ENCODE peak calls at places on chromosomes 5 and 9, in five cellular contexts. K, B, O, Q and R are unnamed samples.

GRCh38 chr5:157816682-157817268 is 42.2 kb downstream of the CLINT1 start:
- DNase-seq in K (no peak), B (no peak), O (no peak), Q (no peak), R (no peak)

GRCh38 chr5:151002250-151002649 is 18.1 kb upstream of the GPX3 start:
- DNase-seq in K (no peak), B (no peak), O (no peak), Q (no peak), R (no peak)

GRCh38 chr5:159616967-159617366 is 286.7 kb upstream of the IL12B start:
- DNase-seq in K (no peak), B (no peak), O (no peak), Q (no peak), R (no peak)

GRCh38 chr9:124015661-124016131 is 4.1 kb downstream of the LHX2 start:
- DNase-seq in K (no peak), B (no peak), O (no peak), Q (no peak), R (no peak)

GRCh38 chr9:22425551-22425950 is 21.1 kb upstream of the DMRTA1 start:
- DNase-seq in K (no peak), B (no peak), O (no peak), Q (no peak), R (no peak)

GRCh38 chr9:134545213-134546211 is 96.1 kb upstream of the COL5A1 start:
- DNase-seq in K (no peak), B (no peak), O (no peak), Q (no peak), R (no peak)

GRCh38 chr9:121720992-121721350 is 69.5 kb downstream of the DAB2IP start:
- DNase-seq in K (no peak), B (no peak), O (no peak), Q (no peak), R (no peak)

GRCh38 chr5:132425009-132425937 is 55.8 kb downstream of the SLC22A5 start:
- DNase-seq in K (no peak), B (no peak), O (no peak), Q (no peak), R (peak)

GRCh38 chr5:75507841-75508240 is 3.6 kb downstream of the CERT1 start:
- DNase-seq in K (no peak), B (no peak), O (no peak), Q (no peak), R (no peak)

GRCh38 chr5:145941677-145942130 is 5.3 kb downstream of the SH3RF2 start:
- DNase-seq in K (no peak), B (no peak), O (no peak), Q (no peak), R (no peak)

GRCh38 chr5:4643190-4643589 is 496.9 kb upstream of the ADAMTS16 start:
- DNase-seq in K (no peak), B (no peak), O (no peak), Q (no peak), R (peak)

GRCh38 chr5:126531543-126532120 is 63.4 kb downstream of the ALDH7A1 start:
- DNase-seq in K (no peak), B (no peak), O (no peak), Q (peak), R (no peak)

GRCh38 chr9:5953743-5954707 is 61.4 kb downstream of the RANBP6 start:
- DNase-seq in K (no peak), B (no peak), O (no peak), Q (no peak), R (no peak)

GRCh38 chr5:142977363-142978051 is 207.3 kb downstream of the ARHGAP26 start:
- DNase-seq in K (peak), B (no peak), O (no peak), Q (peak), R (no peak)

GRCh38 chr9:125889122-125889523 is 141.9 kb downstream of the PBX3 start:
- DNase-seq in K (no peak), B (peak), O (peak), Q (no peak), R (no peak)

GRCh38 chr9:122374885-122375420 is 4.1 kb downstream of the PTGS1 start:
- DNase-seq in K (peak), B (peak), O (peak), Q (peak), R (no peak)

GRCh38 chr9:89483592-89484474 is 14.1 kb downstream of the SEMA4D start:
- DNase-seq in K (no peak), B (no peak), O (peak), Q (no peak), R (no peak)

GRCh38 chr5:126872558-126873349 is 95.8 kb downstream of the LMNB1 start:
- DNase-seq in K (no peak), B (peak), O (no peak), Q (no peak), R (peak)

GRCh38 chr5:53430618-53431252 is 49.7 kb upstream of the FST start:
- DNase-seq in K (no peak), B (no peak), O (no peak), Q (no peak), R (no peak)

GRCh38 chr9:114798793-114799427 is 6.9 kb downstream of the TNFSF15 start:
- DNase-seq in K (no peak), B (no peak), O (no peak), Q (no peak), R (no peak)

GRCh38 chr5:120086081-120086480 is 378.0 kb upstream of the PRR16 start:
- DNase-seq in K (no peak), B (no peak), O (no peak), Q (no peak), R (no peak)

GRCh38 chr9:20065076-20065475 is 276.2 kb upstream of the SLC24A2 start:
- DNase-seq in K (no peak), B (no peak), O (no peak), Q (no peak), R (peak)

GRCh38 chr5:24832021-24832420 is 187.2 kb upstream of the CDH10 start:
- DNase-seq in K (no peak), B (no peak), O (no peak), Q (no peak), R (no peak)

GRCh38 chr9:81207651-81208050 is 481.7 kb downstream of the TLE1 start:
- DNase-seq in K (no peak), B (no peak), O (peak), Q (no peak), R (no peak)

GRCh38 chr5:72005676-72006075 is 101.6 kb upstream of the MAP1B start:
- DNase-seq in K (no peak), B (no peak), O (no peak), Q (no peak), R (peak)

GRCh38 chr9:73451003-73451402 is 299.3 kb downstream of the ANXA1 start:
- DNase-seq in K (no peak), B (no peak), O (no peak), Q (no peak), R (no peak)

GRCh38 chr5:125254267-125254666 is 507.8 kb upstream of the ZNF608 start:
- DNase-seq in K (no peak), B (no peak), O (no peak), Q (no peak), R (no peak)

GRCh38 chr9:109224751-109225150 is 57.7 kb upstream of the FRRS1L start:
- DNase-seq in K (no peak), B (no peak), O (no peak), Q (no peak), R (no peak)

GRCh38 chr9:35191105-35191504 is 29.3 kb downstream of the UNC13B start:
- DNase-seq in K (no peak), B (no peak), O (no peak), Q (no peak), R (no peak)

GRCh38 chr5:107466233-107466769 is 204.4 kb downstream of the EFNA5 start:
- DNase-seq in K (no peak), B (no peak), O (no peak), Q (peak), R (no peak)

GRCh38 chr9:90029996-90030395 is 425.2 kb downstream of the GADD45G start:
- DNase-seq in K (no peak), B (no peak), O (no peak), Q (no peak), R (peak)

DNA sequence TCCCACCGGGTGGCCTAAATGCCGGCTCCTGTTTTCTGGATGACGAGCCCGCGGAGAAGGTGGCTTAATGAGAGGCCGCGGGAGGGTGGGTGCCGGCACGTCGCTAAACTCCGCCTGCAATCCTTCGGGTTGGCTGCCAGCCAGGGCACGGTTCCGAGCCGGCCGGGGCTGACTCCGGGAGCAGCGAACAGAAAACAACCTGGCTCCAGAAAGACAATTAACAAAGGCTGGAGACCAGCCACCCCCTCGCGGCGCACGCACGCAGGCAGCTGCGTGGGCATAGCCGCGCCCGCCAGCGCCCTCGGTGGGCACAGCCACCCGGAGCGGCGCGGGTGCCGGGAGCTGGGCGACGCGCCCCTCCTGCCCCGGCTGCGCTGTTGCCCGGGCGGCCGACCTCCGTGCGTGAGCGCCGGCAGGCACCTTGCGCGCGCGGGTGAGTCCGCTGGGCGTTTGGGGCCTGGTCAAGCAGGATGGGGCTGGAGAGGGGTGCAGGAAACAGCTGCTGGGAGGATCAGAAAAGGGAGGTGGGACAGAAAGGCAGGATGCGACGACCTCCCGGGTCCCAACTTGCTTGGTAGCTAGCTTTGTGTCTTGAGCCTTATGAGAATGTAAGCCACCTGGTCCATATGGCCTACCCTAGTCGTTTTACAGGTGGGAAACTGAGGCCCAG is at the start of gene ARHGEF37:
- DNase-seq in K (peak), B (peak), O (peak), Q (peak), R (peak)
- TF ChIP-seq POLR2A in K (peak), B (no peak), O (peak), Q (no peak), R (no peak)

GRCh38 chr5:1936901-1937300 is 54.2 kb upstream of the IRX4 start:
- DNase-seq in K (no peak), B (no peak), O (no peak), Q (no peak), R (no peak)
- TF ChIP-seq CTCF in K (no peak), B (no peak), O (no peak), Q (no peak), R (no peak)

DNA sequence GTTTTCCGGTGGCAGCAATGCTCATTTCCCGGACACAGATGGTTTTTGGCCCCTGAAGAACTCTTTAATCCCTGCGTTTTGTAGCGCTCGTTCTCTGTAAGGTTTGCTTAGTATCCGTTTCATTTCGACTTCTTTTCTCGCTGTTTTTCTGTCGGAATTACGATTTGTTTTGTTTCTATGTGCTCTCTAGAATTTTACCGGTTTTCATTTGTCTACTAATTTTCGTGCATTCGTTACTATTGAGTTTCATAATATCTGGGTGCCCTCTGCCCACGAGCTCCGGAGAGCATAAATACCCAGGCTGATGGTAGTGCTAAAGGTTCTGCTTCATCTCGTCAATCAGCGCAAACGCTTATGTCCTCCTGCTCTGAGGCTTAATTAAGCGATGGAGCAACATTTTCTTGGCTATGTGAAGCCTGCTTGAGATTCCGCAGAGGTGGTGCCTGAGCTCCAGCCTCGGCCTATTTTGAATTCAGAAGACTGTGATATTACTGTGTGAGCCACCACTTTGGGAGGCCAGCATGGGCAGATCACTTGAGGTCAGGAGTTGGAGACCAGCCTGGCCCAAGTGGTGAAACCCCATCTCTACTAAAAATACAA is 44.9 kb downstream of the ANXA2R start:
- DNase-seq in K (no peak), B (no peak), O (no peak), Q (no peak), R (no peak)
- TF ChIP-seq POLR2A in K (no peak), B (no peak), O (no peak), Q (no peak), R (no peak)

GRCh38 chr9:37715260-37715659 is 38.3 kb upstream of the TRMT10B start:
- DNase-seq in K (no peak), B (no peak), O (no peak), Q (no peak), R (peak)
- TF ChIP-seq CTCF in K (no peak), B (no peak), O (no peak), Q (no peak), R (no peak)

DNA sequence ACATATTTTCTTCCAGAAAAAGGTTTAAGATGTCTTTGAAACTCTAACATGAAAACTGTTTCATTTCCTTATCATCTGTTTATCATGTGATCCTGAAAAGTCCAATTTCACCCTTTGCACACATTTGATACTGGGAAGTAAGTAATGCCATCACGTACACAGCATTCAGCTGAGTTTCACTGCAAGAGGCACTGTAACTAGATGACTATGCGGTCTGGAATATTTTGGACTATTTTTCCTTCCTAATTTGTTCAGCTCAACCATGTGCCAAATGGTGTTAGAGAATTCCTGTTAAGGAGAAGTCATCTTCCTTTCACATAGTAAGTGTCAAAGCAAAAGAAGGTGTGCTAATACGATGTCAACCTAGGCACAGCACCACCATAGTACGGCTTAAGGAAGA is 77.6 kb downstream of the GNAQ start:
- DNase-seq in K (no peak), B (no peak), O (no peak), Q (no peak), R (no peak)
- TF ChIP-seq POLR2A in K (no peak), B (no peak), O (no peak), Q (no peak), R (no peak)

DNA sequence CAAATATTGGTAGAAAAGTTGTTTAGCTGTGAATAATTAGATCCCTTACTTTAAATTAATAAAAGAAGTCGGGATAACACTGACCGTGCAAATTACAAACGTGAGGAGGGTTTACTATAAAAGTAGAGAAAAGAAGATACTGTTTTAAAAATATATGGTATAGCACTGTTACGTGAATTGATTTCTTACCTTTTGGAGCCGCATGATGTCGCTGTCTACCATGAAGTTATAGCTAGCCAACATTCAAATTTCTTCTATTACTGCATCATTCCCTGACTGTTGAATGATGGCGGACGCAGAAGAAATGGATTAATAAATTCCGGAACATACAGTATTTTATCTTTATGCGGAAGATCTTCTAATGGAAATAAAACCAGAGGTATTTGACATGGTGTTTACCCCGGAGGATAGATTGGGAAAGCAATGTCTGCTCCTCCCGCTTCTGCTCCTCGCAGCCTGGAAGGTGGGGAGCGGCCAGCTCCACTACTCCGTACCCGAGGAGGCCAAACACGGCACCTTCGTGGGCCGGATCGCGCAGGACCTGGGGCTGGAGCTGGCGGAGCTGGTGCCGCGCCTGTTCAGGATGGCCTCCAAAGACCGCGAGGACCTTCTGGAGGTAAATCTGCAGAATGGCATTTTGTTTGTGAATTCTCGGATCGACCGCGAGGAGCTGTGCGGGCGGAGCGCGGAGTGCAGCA is at the start of gene PCDHA6:
- DNase-seq in K (no peak), B (no peak), O (no peak), Q (no peak), R (no peak)
- TF ChIP-seq CTCF in K (no peak), B (no peak), O (no peak), Q (no peak), R (peak)

GRCh38 chr5:1316588-1316902 is 21.7 kb upstream of the TERT start:
- DNase-seq in K (no peak), B (no peak), O (no peak), Q (no peak), R (no peak)
- TF ChIP-seq POLR2A in K (no peak), B (no peak), O (no peak), Q (no peak), R (no peak)

GRCh38 chr9:34027845-34028574 is 20.7 kb downstream of the UBAP2 start:
- DNase-seq in K (peak), B (no peak), O (peak), Q (no peak), R (no peak)

GRCh38 chr9:34025062-34025461 is 23.6 kb downstream of the UBAP2 start:
- DNase-seq in K (no peak), B (no peak), O (no peak), Q (no peak), R (no peak)

GRCh38 chr9:34025811-34026210 is 22.9 kb downstream of the UBAP2 start:
- DNase-seq in K (no peak), B (no peak), O (peak), Q (no peak), R (no peak)
- TF ChIP-seq CTCF in K (no peak), B (no peak), O (no peak), Q (no peak), R (no peak)

GRCh38 chr9:74908665-74909064 is 20.9 kb upstream of the TRPM6 start:
- DNase-seq in K (no peak), B (no peak), O (no peak), Q (no peak), R (no peak)

DNA sequence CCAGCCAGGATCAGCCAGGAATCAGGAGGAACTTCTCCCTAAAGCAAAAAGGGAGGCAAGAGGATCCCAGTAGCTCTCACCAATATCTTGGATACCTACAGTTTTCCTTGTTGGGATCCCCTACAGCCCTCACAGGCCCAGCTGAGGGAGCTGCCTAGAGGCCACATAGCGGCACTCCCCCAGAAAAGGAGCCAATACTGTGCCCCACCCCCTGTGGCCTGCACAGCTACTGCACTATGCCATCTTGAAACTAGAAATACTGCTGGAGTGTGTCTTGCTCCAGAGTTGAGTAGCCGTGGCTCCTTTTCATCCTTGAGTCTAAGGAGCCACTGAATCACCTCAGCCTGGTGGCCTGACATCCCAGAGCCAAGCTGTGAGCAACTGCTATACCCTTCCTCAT is 22.3 kb upstream of the TRPM6 start:
- DNase-seq in K (no peak), B (no peak), O (no peak), Q (no peak), R (no peak)
- TF ChIP-seq POLR2A in K (no peak), B (no peak), O (no peak), Q (no peak), R (no peak)

GRCh38 chr5:37725185-37725584 is 114.7 kb downstream of the GDNF start:
- DNase-seq in K (no peak), B (no peak), O (no peak), Q (no peak), R (no peak)

GRCh38 chr5:37722236-37723146 is 117.3 kb downstream of the GDNF start:
- DNase-seq in K (no peak), B (no peak), O (no peak), Q (no peak), R (no peak)

GRCh38 chr5:37724395-37725125 is 115.3 kb downstream of the GDNF start:
- DNase-seq in K (no peak), B (no peak), O (no peak), Q (no peak), R (no peak)

GRCh38 chr5:37721447-37721871 is 118.4 kb downstream of the GDNF start:
- DNase-seq in K (no peak), B (no peak), O (no peak), Q (no peak), R (no peak)

DNA sequence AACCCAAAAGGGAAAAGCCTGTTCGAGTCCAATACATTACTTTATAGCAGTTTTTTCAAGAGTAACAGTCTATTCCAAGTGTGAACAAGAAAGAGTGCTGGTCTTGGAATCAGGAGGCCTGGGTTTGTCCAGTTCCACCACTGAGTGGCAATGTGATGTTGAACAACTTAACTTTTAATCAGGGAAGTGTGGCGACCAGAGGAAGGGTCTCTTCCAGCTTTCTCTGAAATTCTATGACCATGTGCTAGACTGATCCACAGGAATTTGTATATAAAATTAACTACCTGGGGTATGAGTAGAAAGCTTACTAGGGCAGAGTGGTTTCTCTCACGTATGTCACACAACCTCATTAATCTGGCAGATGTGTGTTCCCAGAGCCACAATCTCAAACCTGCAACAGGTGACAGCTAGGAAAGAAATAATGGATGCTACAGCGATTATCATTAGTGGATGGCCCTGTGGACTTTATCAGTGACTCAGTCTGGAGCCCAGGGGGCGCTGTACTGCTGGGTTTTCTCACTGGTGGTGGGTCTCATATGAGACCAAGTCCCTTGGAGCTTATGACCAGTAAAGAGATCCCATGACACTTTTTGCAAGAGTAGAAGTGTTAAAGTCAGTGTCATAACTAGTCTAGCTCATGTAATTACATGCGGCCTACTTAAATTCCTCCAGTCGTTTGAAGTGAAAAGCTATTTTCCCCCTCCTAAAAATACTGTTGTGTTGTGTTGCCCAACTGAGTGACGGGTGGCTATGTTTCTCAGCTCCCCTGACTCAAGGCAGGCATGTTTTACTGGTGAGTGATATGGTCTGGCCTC is 116.5 kb downstream of the GDNF start:
- DNase-seq in K (peak), B (no peak), O (no peak), Q (no peak), R (no peak)
- TF ChIP-seq CTCF in K (peak), B (no peak), O (peak), Q (no peak), R (peak)